ENCODE peak calls at places on chromosomes 13 and 19, in eight cellular contexts. X is left colon, C is nucleus accumbens, F is SK-MEL-5, R is right cardiac atrium, J is GM04504, I is brain microvascular endothelial cell, E is NCI-H1092 treated with DMSO at 0.1 percent for 48 hours. B is an unnamed sample.

GRCh38 chr19:30172643-30173242 is 199.4 kb upstream of the ZNF536 start:
- DNase-seq in X (no peak), C (no peak), F (no peak), R (no peak), J (no peak), I (no peak), E (no peak), B (no peak)

GRCh38 chr19:13637664-13638063 is 126.7 kb upstream of the MRI1 start:
- DNase-seq in X (no peak), C (no peak), F (no peak), R (no peak), J (no peak), I (peak; percentile 16), E (no peak), B (no peak)

GRCh38 chr19:28472111-28472510 is 740.8 kb downstream of the UQCRFS1 start:
- DNase-seq in X (no peak), C (no peak), F (no peak), R (no peak), J (no peak), I (no peak), E (no peak), B (no peak)

GRCh38 chr19:18390075-18390909 is 4.3 kb downstream of the GDF15 start:
- DNase-seq in X (no peak), C (no peak), F (no peak), R (no peak), J (no peak), I (no peak), E (no peak), B (no peak)

GRCh38 chr19:35060160-35060855 is 18.8 kb downstream of the HPN start:
- DNase-seq in X (no peak), C (no peak), F (no peak), R (no peak), J (no peak), I (no peak), E (no peak), B (no peak)

GRCh38 chr19:3544742-3545668 is 6.0 kb downstream of the TEKTIP1 start:
- DNase-seq in X (peak; percentile 56), C (peak; percentile 85), F (peak; percentile 66), R (peak; percentile 92), J (peak; percentile 17), I (no peak), E (no peak), B (peak; percentile 86)

GRCh38 chr13:111909971-111910671 is 156.8 kb upstream of the SOX1 start:
- DNase-seq in X (no peak), C (no peak), F (no peak), R (no peak), J (no peak), I (no peak), E (no peak), B (peak; percentile 63)

GRCh38 chr13:21124853-21125252 is 51.5 kb downstream of the SKA3 start:
- DNase-seq in X (no peak), C (no peak), F (peak; percentile 33), R (no peak), J (no peak), I (peak; percentile 10), E (peak; percentile 65), B (peak; percentile 81)

GRCh38 chr13:44050450-44051063 is 170.9 kb downstream of the LACC1 start:
- DNase-seq in X (no peak), C (no peak), F (peak; percentile 65), R (no peak), J (peak; percentile 7), I (peak; percentile 42), E (peak; percentile 46), B (no peak)

GRCh38 chr19:12769689-12770088 is 5.7 kb downstream of the HOOK2 start:
- DNase-seq in X (peak; percentile 58), C (no peak), F (no peak), R (no peak), J (no peak), I (no peak), E (peak; percentile 27), B (peak; percentile 74)

GRCh38 chr19:7743425-7743841 is 3.9 kb downstream of the CD209 start:
- DNase-seq in X (no peak), C (no peak), F (no peak), R (no peak), J (no peak), I (no peak), E (no peak), B (no peak)

GRCh38 chr13:103358245-103358932 is 292.2 kb upstream of the SLC10A2 start:
- DNase-seq in X (no peak), C (no peak), F (no peak), R (no peak), J (no peak), I (no peak), E (no peak), B (no peak)

GRCh38 chr13:92224052-92224821 is 825.8 kb downstream of the GPC5 start:
- DNase-seq in X (no peak), C (no peak), F (no peak), R (peak; percentile 31), J (peak; percentile 3), I (peak; percentile 92), E (no peak), B (no peak)

GRCh38 chr13:39656325-39656677 is 839 bp downstream of the COG6 start:
- DNase-seq in X (no peak), C (no peak), F (no peak), R (no peak), J (no peak), I (no peak), E (no peak), B (no peak)

GRCh38 chr19:10061717-10062310 is 24.3 kb upstream of the SHFL start:
- DNase-seq in X (no peak), C (no peak), F (no peak), R (no peak), J (no peak), I (peak; percentile 3), E (no peak), B (no peak)

GRCh38 chr19:16542894-16543498 is 759 bp upstream of the CHERP start:
- DNase-seq in X (no peak), C (no peak), F (peak; percentile 2), R (no peak), J (no peak), I (peak; percentile 11), E (peak; percentile 29), B (no peak)

GRCh38 chr13:110268576-110269185 is 38.3 kb downstream of the COL4A1 start:
- DNase-seq in X (no peak), C (no peak), F (no peak), R (peak; percentile 60), J (no peak), I (no peak), E (no peak), B (no peak)

GRCh38 chr13:23268441-23268840 is 87.7 kb downstream of the SGCG start:
- DNase-seq in X (no peak), C (no peak), F (no peak), R (no peak), J (no peak), I (no peak), E (no peak), B (no peak)

GRCh38 chr13:99374169-99374991 is 67.2 kb upstream of the GPR183 start:
- DNase-seq in X (no peak), C (no peak), F (no peak), R (no peak), J (no peak), I (no peak), E (no peak), B (no peak)

GRCh38 chr19:5479958-5480357 is 24.7 kb downstream of the ZNRF4 start:
- DNase-seq in X (no peak), C (no peak), F (no peak), R (no peak), J (no peak), I (no peak), E (no peak), B (no peak)

GRCh38 chr13:33284916-33285315 is 639 bp downstream of the STARD13 start:
- DNase-seq in X (no peak), C (no peak), F (no peak), R (no peak), J (no peak), I (peak; percentile 27), E (no peak), B (no peak)

GRCh38 chr13:45242070-45242469 is 41.2 kb upstream of the KCTD4 start:
- DNase-seq in X (peak; percentile 51), C (no peak), F (peak; percentile 54), R (no peak), J (no peak), I (no peak), E (peak; percentile 4), B (no peak)

GRCh38 chr19:18117692-18118378 is 20.3 kb downstream of the MAST3 start:
- DNase-seq in X (peak; percentile 86), C (peak; percentile 76), F (peak; percentile 59), R (peak; percentile 97), J (peak; percentile 51), I (peak; percentile 60), E (peak; percentile 85), B (peak; percentile 96)

GRCh38 chr13:76512676-76513277 is 373.4 kb downstream of the KCTD12 start:
- DNase-seq in X (no peak), C (no peak), F (peak; percentile 73), R (no peak), J (peak; percentile 10), I (peak; percentile 92), E (peak; percentile 96), B (no peak)

GRCh38 chr19:29660835-29661234 is 4.4 kb upstream of the PLEKHF1 start:
- DNase-seq in X (no peak), C (no peak), F (no peak), R (no peak), J (no peak), I (no peak), E (no peak), B (no peak)

GRCh38 chr13:100658363-100658762 is 16.2 kb downstream of the TMTC4 start:
- DNase-seq in X (no peak), C (no peak), F (no peak), R (no peak), J (no peak), I (no peak), E (no peak), B (no peak)

GRCh38 chr13:65260938-65261880 is 1968.9 kb downstream of the PCDH9 start:
- DNase-seq in X (no peak), C (no peak), F (no peak), R (no peak), J (no peak), I (no peak), E (peak; percentile 22), B (no peak)

GRCh38 chr19:40798997-40799557 is at the start of gene EGLN2:
- DNase-seq in X (no peak), C (no peak), F (no peak), R (no peak), J (no peak), I (no peak), E (no peak), B (no peak)

GRCh38 chr19:10333758-10334339 is 520 bp upstream of the RAVER1 start:
- DNase-seq in X (no peak), C (no peak), F (no peak), R (peak; percentile 49), J (no peak), I (no peak), E (no peak), B (no peak)

GRCh38 chr19:27759896-27760295 is 1453.1 kb downstream of the UQCRFS1 start:
- DNase-seq in X (no peak), C (no peak), F (no peak), R (no peak), J (no peak), I (no peak), E (no peak), B (no peak)

GRCh38 chr19:38655148-38655824 is 7.8 kb downstream of the ACTN4 start:
- DNase-seq in X (no peak), C (no peak), F (no peak), R (peak; percentile 19), J (no peak), I (no peak), E (no peak), B (no peak)

GRCh38 chr13:113458218-113459065 is 5.2 kb upstream of the ADPRHL1 start:
- DNase-seq in X (no peak), C (no peak), F (peak; percentile 52), R (peak; percentile 74), J (no peak), I (peak; percentile 39), E (no peak), B (no peak)

GRCh38 chr19:3982701-3983541 is 2.3 kb downstream of the EEF2 start:
- DNase-seq in X (no peak), C (no peak), F (no peak), R (peak; percentile 71), J (no peak), I (no peak), E (no peak), B (no peak)

GRCh38 chr19:5918463-5919079 is 4.5 kb downstream of the CAPS start:
- DNase-seq in X (no peak), C (no peak), F (no peak), R (peak; percentile 39), J (no peak), I (no peak), E (no peak), B (no peak)

B was measured in type B pancreatic cell.